ENCODE peak calls at places on chromosomes 2 and 18, in seven cellular contexts. One of them, this sample, is unnamed.

GRCh38 chr2:31384771-31385276 is 29.7 kb downstream of the XDH start:
- DNase-seq in CD4-positive, alpha-beta T cell: no peak
- DNase-seq in H9: no peak
- DNase-seq in lower lobe of right lung: no peak
- DNase-seq in gastrocnemius medialis: peak; percentile 31
- DNase-seq in AG04450: peak; percentile 84
- DNase-seq in OCI-LY7: no peak
- DNase-seq in this sample: no peak

GRCh38 chr2:101986804-101987740 is 4.7 kb upstream of the IL1R2 start:
- DNase-seq in lower lobe of right lung: no peak
- DNase-seq in OCI-LY7: no peak
- DNase-seq in AG04450: no peak
- DNase-seq in gastrocnemius medialis: no peak
- DNase-seq in H9: no peak
- DNase-seq in CD4-positive, alpha-beta T cell: no peak
- DNase-seq in this sample: no peak

GRCh38 chr18:11163668-11164067 is 14.3 kb upstream of the PIEZO2 start:
- DNase-seq in OCI-LY7: no peak
- DNase-seq in CD4-positive, alpha-beta T cell: no peak
- DNase-seq in lower lobe of right lung: peak; percentile 54
- DNase-seq in gastrocnemius medialis: no peak
- DNase-seq in AG04450: no peak
- DNase-seq in H9: peak; percentile 65
- DNase-seq in this sample: no peak

GRCh38 chr2:108593547-108594098 is 59.4 kb downstream of the LIMS1 start:
- DNase-seq in H9: no peak
- DNase-seq in CD4-positive, alpha-beta T cell: no peak
- DNase-seq in gastrocnemius medialis: no peak
- DNase-seq in lower lobe of right lung: no peak
- DNase-seq in OCI-LY7: no peak
- DNase-seq in AG04450: no peak
- DNase-seq in this sample: no peak

GRCh38 chr2:62660582-62661262 is 44.8 kb upstream of the EHBP1 start:
- DNase-seq in OCI-LY7: no peak
- DNase-seq in lower lobe of right lung: no peak
- DNase-seq in AG04450: peak; percentile 59
- DNase-seq in CD4-positive, alpha-beta T cell: no peak
- DNase-seq in gastrocnemius medialis: no peak
- DNase-seq in H9: no peak
- DNase-seq in this sample: no peak

GRCh38 chr2:231613054-231613654 is 20.5 kb downstream of the TEX44 start:
- DNase-seq in CD4-positive, alpha-beta T cell: no peak
- DNase-seq in H9: no peak
- DNase-seq in gastrocnemius medialis: no peak
- DNase-seq in lower lobe of right lung: no peak
- DNase-seq in AG04450: no peak
- DNase-seq in OCI-LY7: peak; percentile 44
- DNase-seq in this sample: peak; percentile 70

GRCh38 chr2:147051248-147051647 is 793.6 kb upstream of the ACVR2A start:
- DNase-seq in CD4-positive, alpha-beta T cell: no peak
- DNase-seq in H9: no peak
- DNase-seq in lower lobe of right lung: no peak
- DNase-seq in AG04450: no peak
- DNase-seq in gastrocnemius medialis: no peak
- DNase-seq in OCI-LY7: no peak
- DNase-seq in this sample: no peak

GRCh38 chr2:16012626-16013501 is 72.5 kb downstream of the MYCN start:
- DNase-seq in AG04450: no peak
- DNase-seq in OCI-LY7: no peak
- DNase-seq in gastrocnemius medialis: no peak
- DNase-seq in lower lobe of right lung: peak; percentile 66
- DNase-seq in H9: peak; percentile 58
- DNase-seq in CD4-positive, alpha-beta T cell: no peak
- DNase-seq in this sample: peak; percentile 77

GRCh38 chr2:85935746-85936208 is 47.0 kb upstream of the ST3GAL5 start:
- DNase-seq in CD4-positive, alpha-beta T cell: no peak
- DNase-seq in lower lobe of right lung: no peak
- DNase-seq in gastrocnemius medialis: no peak
- DNase-seq in AG04450: no peak
- DNase-seq in OCI-LY7: no peak
- DNase-seq in H9: peak; percentile 52
- DNase-seq in this sample: no peak

GRCh38 chr18:32036506-32037210 is 18.0 kb downstream of the RNF125 start:
- DNase-seq in lower lobe of right lung: no peak
- DNase-seq in OCI-LY7: no peak
- DNase-seq in H9: no peak
- DNase-seq in gastrocnemius medialis: no peak
- DNase-seq in CD4-positive, alpha-beta T cell: no peak
- DNase-seq in AG04450: no peak
- DNase-seq in this sample: no peak

GRCh38 chr2:221629478-221629877 is 57.4 kb upstream of the EPHA4 start:
- DNase-seq in CD4-positive, alpha-beta T cell: no peak
- DNase-seq in AG04450: peak; percentile 33
- DNase-seq in H9: no peak
- DNase-seq in gastrocnemius medialis: no peak
- DNase-seq in lower lobe of right lung: no peak
- DNase-seq in OCI-LY7: no peak
- DNase-seq in this sample: no peak

GRCh38 chr18:50268022-50268747 is 1.9 kb upstream of the CFAP53 start:
- DNase-seq in OCI-LY7: peak; percentile 75
- DNase-seq in CD4-positive, alpha-beta T cell: peak; percentile 75
- DNase-seq in gastrocnemius medialis: peak; percentile 48
- DNase-seq in lower lobe of right lung: peak; percentile 92
- DNase-seq in H9: peak; percentile 94
- DNase-seq in AG04450: no peak
- DNase-seq in this sample: peak; percentile 92

GRCh38 chr2:231187736-231188505 is 10.5 kb upstream of the ARMC9 start:
- DNase-seq in CD4-positive, alpha-beta T cell: no peak
- DNase-seq in lower lobe of right lung: no peak
- DNase-seq in gastrocnemius medialis: no peak
- DNase-seq in H9: no peak
- DNase-seq in OCI-LY7: no peak
- DNase-seq in AG04450: no peak
- DNase-seq in this sample: no peak

GRCh38 chr2:10278029-10278762 is 24.5 kb upstream of the HPCAL1 start:
- DNase-seq in OCI-LY7: no peak
- DNase-seq in gastrocnemius medialis: peak; percentile 69
- DNase-seq in H9: no peak
- DNase-seq in CD4-positive, alpha-beta T cell: no peak
- DNase-seq in AG04450: no peak
- DNase-seq in lower lobe of right lung: peak; percentile 90
- DNase-seq in this sample: peak; percentile 89

GRCh38 chr2:220370764-220371163 is 743.3 kb downstream of the SLC4A3 start:
- DNase-seq in CD4-positive, alpha-beta T cell: no peak
- DNase-seq in OCI-LY7: no peak
- DNase-seq in H9: no peak
- DNase-seq in AG04450: no peak
- DNase-seq in gastrocnemius medialis: no peak
- DNase-seq in lower lobe of right lung: no peak
- DNase-seq in this sample: no peak

GRCh38 chr2:128313076-128313836 is 5.4 kb downstream of the HS6ST1 start:
- DNase-seq in OCI-LY7: no peak
- DNase-seq in AG04450: no peak
- DNase-seq in H9: peak; percentile 39
- DNase-seq in lower lobe of right lung: peak; percentile 40
- DNase-seq in CD4-positive, alpha-beta T cell: no peak
- DNase-seq in gastrocnemius medialis: no peak
- DNase-seq in this sample: no peak

GRCh38 chr2:176164803-176165597 is 7.9 kb downstream of the HOXD3 start:
- DNase-seq in gastrocnemius medialis: no peak
- DNase-seq in CD4-positive, alpha-beta T cell: no peak
- DNase-seq in H9: no peak
- DNase-seq in OCI-LY7: no peak
- DNase-seq in lower lobe of right lung: no peak
- DNase-seq in AG04450: no peak
- DNase-seq in this sample: peak; percentile 61

GRCh38 chr2:182951948-182952663 is 85.7 kb upstream of the FRZB start:
- DNase-seq in OCI-LY7: no peak
- DNase-seq in AG04450: no peak
- DNase-seq in H9: no peak
- DNase-seq in lower lobe of right lung: no peak
- DNase-seq in CD4-positive, alpha-beta T cell: no peak
- DNase-seq in gastrocnemius medialis: no peak
- DNase-seq in this sample: no peak

GRCh38 chr18:36652503-36652902 is 176.3 kb downstream of the TPGS2 start:
- DNase-seq in AG04450: no peak
- DNase-seq in H9: no peak
- DNase-seq in CD4-positive, alpha-beta T cell: no peak
- DNase-seq in gastrocnemius medialis: no peak
- DNase-seq in OCI-LY7: no peak
- DNase-seq in lower lobe of right lung: no peak
- DNase-seq in this sample: no peak

GRCh38 chr18:36649205-36649604 is 179.6 kb downstream of the TPGS2 start:
- DNase-seq in CD4-positive, alpha-beta T cell: no peak
- DNase-seq in AG04450: no peak
- DNase-seq in lower lobe of right lung: no peak
- DNase-seq in gastrocnemius medialis: no peak
- DNase-seq in H9: no peak
- DNase-seq in OCI-LY7: no peak
- DNase-seq in this sample: no peak

GRCh38 chr18:36648803-36649202 is 180.0 kb downstream of the TPGS2 start:
- DNase-seq in lower lobe of right lung: no peak
- DNase-seq in H9: no peak
- DNase-seq in CD4-positive, alpha-beta T cell: no peak
- DNase-seq in AG04450: no peak
- DNase-seq in OCI-LY7: no peak
- DNase-seq in gastrocnemius medialis: no peak
- DNase-seq in this sample: no peak

GRCh38 chr18:36650206-36650605 is 178.6 kb downstream of the TPGS2 start:
- DNase-seq in lower lobe of right lung: no peak
- DNase-seq in CD4-positive, alpha-beta T cell: no peak
- DNase-seq in H9: no peak
- DNase-seq in AG04450: no peak
- DNase-seq in OCI-LY7: no peak
- DNase-seq in gastrocnemius medialis: no peak
- DNase-seq in this sample: no peak

DNA sequence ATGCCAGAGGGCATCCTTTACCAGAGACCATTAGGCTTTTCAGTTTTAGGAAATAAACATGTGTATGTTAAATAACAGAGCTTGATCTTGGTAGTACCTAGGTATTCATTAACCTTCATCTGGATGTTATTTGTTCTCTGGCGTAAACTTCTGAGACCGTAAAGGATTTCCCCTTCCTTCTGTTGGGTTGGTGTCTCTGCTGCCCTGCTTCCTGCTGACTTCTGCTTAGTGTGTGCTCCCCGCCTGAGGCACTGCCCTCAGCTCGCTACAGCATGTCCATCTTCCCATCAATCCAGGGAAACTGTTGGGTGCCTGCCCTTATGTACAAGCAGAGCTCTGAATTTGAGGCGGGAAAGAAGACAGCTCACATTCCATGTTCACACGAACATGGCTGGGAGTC is 177.9 kb downstream of the TPGS2 start:
- DNase-seq in lower lobe of right lung: no peak
- DNase-seq in gastrocnemius medialis: no peak
- DNase-seq in OCI-LY7: no peak
- DNase-seq in AG04450: no peak
- DNase-seq in H9: no peak
- DNase-seq in CD4-positive, alpha-beta T cell: no peak
- DNase-seq in this sample: no peak
- H3K27ac ChIP-seq in lower lobe of right lung: no peak overlapping the region
- H3K27ac ChIP-seq in gastrocnemius medialis: no peak overlapping the region
- H3K27ac ChIP-seq in OCI-LY7: no peak overlapping the region
- H3K27ac ChIP-seq in AG04450: no peak overlapping the region
- H3K27ac ChIP-seq in H9: no peak overlapping the region
- H3K27ac ChIP-seq in CD4-positive, alpha-beta T cell: no peak overlapping the region
- H3K27ac ChIP-seq in this sample: no peak overlapping the region

GRCh38 chr2:40824269-40824668 is 372.4 kb upstream of the SLC8A1 start:
- DNase-seq in AG04450: no peak
- DNase-seq in H9: no peak
- DNase-seq in CD4-positive, alpha-beta T cell: no peak
- DNase-seq in OCI-LY7: no peak
- DNase-seq in lower lobe of right lung: no peak
- DNase-seq in gastrocnemius medialis: no peak
- DNase-seq in this sample: no peak

GRCh38 chr2:40814621-40815020 is 362.7 kb upstream of the SLC8A1 start:
- DNase-seq in H9: no peak
- DNase-seq in lower lobe of right lung: no peak
- DNase-seq in AG04450: no peak
- DNase-seq in gastrocnemius medialis: no peak
- DNase-seq in OCI-LY7: no peak
- DNase-seq in CD4-positive, alpha-beta T cell: no peak
- DNase-seq in this sample: no peak

GRCh38 chr2:40823465-40823864 is 371.6 kb upstream of the SLC8A1 start:
- DNase-seq in CD4-positive, alpha-beta T cell: no peak
- DNase-seq in gastrocnemius medialis: no peak
- DNase-seq in H9: no peak
- DNase-seq in lower lobe of right lung: no peak
- DNase-seq in OCI-LY7: no peak
- DNase-seq in AG04450: no peak
- DNase-seq in this sample: no peak

GRCh38 chr2:40820319-40820718 is 368.4 kb upstream of the SLC8A1 start:
- DNase-seq in lower lobe of right lung: no peak
- DNase-seq in gastrocnemius medialis: no peak
- DNase-seq in CD4-positive, alpha-beta T cell: no peak
- DNase-seq in H9: no peak
- DNase-seq in OCI-LY7: no peak
- DNase-seq in AG04450: no peak
- DNase-seq in this sample: no peak
- TF ChIP-seq CTCF in lower lobe of right lung: no peak
- TF ChIP-seq CTCF in gastrocnemius medialis: no peak
- TF ChIP-seq CTCF in CD4-positive, alpha-beta T cell: no peak
- TF ChIP-seq CTCF in H9: peak; percentile 32
- TF ChIP-seq CTCF in OCI-LY7: no peak
- TF ChIP-seq CTCF in AG04450: no peak
- TF ChIP-seq CTCF in this sample: no peak

GRCh38 chr2:40450066-40450841 is 1.6 kb downstream of the SLC8A1 start:
- DNase-seq in lower lobe of right lung: peak; percentile 53
- DNase-seq in H9: no peak
- DNase-seq in gastrocnemius medialis: no peak
- DNase-seq in CD4-positive, alpha-beta T cell: no peak
- DNase-seq in AG04450: no peak
- DNase-seq in OCI-LY7: peak; percentile 38
- DNase-seq in this sample: no peak
- H3K27ac ChIP-seq in lower lobe of right lung: peak overlapping the region; percentile 69
- H3K27ac ChIP-seq in H9: no peak overlapping the region
- H3K27ac ChIP-seq in gastrocnemius medialis: no peak overlapping the region
- H3K27ac ChIP-seq in CD4-positive, alpha-beta T cell: no peak overlapping the region
- H3K27ac ChIP-seq in AG04450: peak overlapping the region; percentile 74
- H3K27ac ChIP-seq in OCI-LY7: peak overlapping the region; percentile 26
- H3K27ac ChIP-seq in this sample: peak overlapping the region; percentile 34

GRCh38 chr18:36757081-36757480 is 71.7 kb downstream of the TPGS2 start:
- DNase-seq in H9: no peak
- DNase-seq in CD4-positive, alpha-beta T cell: no peak
- DNase-seq in lower lobe of right lung: no peak
- DNase-seq in gastrocnemius medialis: no peak
- DNase-seq in AG04450: peak; percentile 44
- DNase-seq in OCI-LY7: peak; percentile 31
- DNase-seq in this sample: no peak

GRCh38 chr18:36756262-36756661 is 72.5 kb downstream of the TPGS2 start:
- DNase-seq in gastrocnemius medialis: no peak
- DNase-seq in CD4-positive, alpha-beta T cell: no peak
- DNase-seq in OCI-LY7: no peak
- DNase-seq in lower lobe of right lung: no peak
- DNase-seq in AG04450: no peak
- DNase-seq in H9: no peak
- DNase-seq in this sample: no peak

GRCh38 chr18:36758623-36759022 is 70.2 kb downstream of the TPGS2 start:
- DNase-seq in AG04450: no peak
- DNase-seq in lower lobe of right lung: no peak
- DNase-seq in H9: no peak
- DNase-seq in gastrocnemius medialis: no peak
- DNase-seq in OCI-LY7: no peak
- DNase-seq in CD4-positive, alpha-beta T cell: no peak
- DNase-seq in this sample: peak; percentile 51

GRCh38 chr18:36759167-36759776 is 69.5 kb downstream of the TPGS2 start:
- DNase-seq in H9: no peak
- DNase-seq in gastrocnemius medialis: no peak
- DNase-seq in AG04450: no peak
- DNase-seq in OCI-LY7: no peak
- DNase-seq in lower lobe of right lung: no peak
- DNase-seq in CD4-positive, alpha-beta T cell: no peak
- DNase-seq in this sample: peak; percentile 37

GRCh38 chr18:36758001-36758400 is 70.8 kb downstream of the TPGS2 start:
- DNase-seq in gastrocnemius medialis: no peak
- DNase-seq in CD4-positive, alpha-beta T cell: no peak
- DNase-seq in H9: no peak
- DNase-seq in AG04450: no peak
- DNase-seq in OCI-LY7: no peak
- DNase-seq in lower lobe of right lung: no peak
- DNase-seq in this sample: no peak
- TF ChIP-seq CTCF in gastrocnemius medialis: no peak
- TF ChIP-seq CTCF in CD4-positive, alpha-beta T cell: no peak
- TF ChIP-seq CTCF in H9: no peak
- TF ChIP-seq CTCF in AG04450: no peak
- TF ChIP-seq CTCF in OCI-LY7: no peak
- TF ChIP-seq CTCF in lower lobe of right lung: no peak
- TF ChIP-seq CTCF in this sample: no peak